ENCODE peak calls at places on chromosomes 12 and 14, in eight cellular contexts. N is HepG2, Q is sigmoid colon, U is neural progenitor cell, L is RWPE2, H is foreskin fibroblast, W is cardiac muscle cell, G is IMR-90. I is an unnamed sample.

GRCh38 chr12:108271951-108272729 is 67.0 kb downstream of the CMKLR1 start:
- DNase-seq in W (no peak), L (no peak), N (no peak), U (peak), H (no peak), G (no peak), Q (no peak), I (no peak)

GRCh38 chr12:122190842-122191668 is 8.1 kb downstream of the LRRC43 start:
- DNase-seq in H (peak), L (no peak), W (peak), Q (no peak), G (peak), U (peak), N (peak), I (peak)

GRCh38 chr14:25034803-25035681 is 14.9 kb downstream of the STXBP6 start:
- DNase-seq in Q (no peak), W (no peak), G (no peak), L (no peak), H (no peak), N (peak), U (no peak), I (no peak)

GRCh38 chr12:42186793-42187192 is 42.1 kb upstream of the GXYLT1 start:
- DNase-seq in N (no peak), U (no peak), W (no peak), G (no peak), L (no peak), H (no peak), Q (no peak), I (no peak)

GRCh38 chr14:104135121-104135903 is 3.1 kb upstream of the KIF26A start:
- DNase-seq in G (no peak), N (peak), U (peak), W (peak), L (peak), Q (no peak), H (peak), I (no peak)

GRCh38 chr14:89589400-89590128 is 172.5 kb upstream of the FOXN3 start:
- DNase-seq in W (no peak), Q (no peak), N (no peak), L (no peak), G (no peak), U (no peak), H (no peak), I (no peak)

GRCh38 chr12:76552343-76552938 is 7.1 kb downstream of the OSBPL8 start:
- DNase-seq in L (no peak), W (peak), Q (no peak), G (no peak), U (no peak), N (no peak), H (no peak), I (no peak)

GRCh38 chr12:111773801-111774551 is 7.2 kb downstream of the ALDH2 start:
- DNase-seq in Q (peak), G (peak), U (peak), N (peak), H (peak), L (no peak), W (no peak), I (peak)

GRCh38 chr12:51028126-51028810 is 2.1 kb upstream of the SLC11A2 start:
- DNase-seq in Q (no peak), N (peak), H (peak), U (peak), G (peak), L (no peak), W (peak), I (peak)

GRCh38 chr14:56482306-56482705 is 97.3 kb upstream of the TMEM260 start:
- DNase-seq in U (peak), H (peak), L (no peak), G (peak), W (peak), Q (no peak), N (no peak), I (no peak)

GRCh38 chr12:108629824-108630476 is 3.7 kb downstream of the SELPLG start:
- DNase-seq in H (peak), W (no peak), Q (no peak), U (no peak), G (peak), L (peak), N (peak), I (peak)

GRCh38 chr12:74646831-74647230 is 109.2 kb downstream of the ATXN7L3B start:
- DNase-seq in W (peak), L (no peak), H (no peak), U (no peak), Q (no peak), N (no peak), G (no peak), I (no peak)

GRCh38 chr14:102931580-102932285 is 9.3 kb downstream of the AMN start:
- DNase-seq in L (peak), Q (no peak), H (no peak), G (no peak), U (no peak), W (no peak), N (no peak), I (no peak)

GRCh38 chr14:102929349-102930137 is 7.1 kb downstream of the AMN start:
- DNase-seq in G (no peak), U (peak), H (no peak), N (no peak), L (no peak), W (no peak), Q (no peak), I (no peak)

GRCh38 chr14:102930138-102930752 is 7.8 kb downstream of the AMN start:
- DNase-seq in G (no peak), W (peak), U (peak), L (no peak), Q (no peak), N (no peak), H (peak), I (no peak)

GRCh38 chr14:102932484-102933248 is 10.2 kb downstream of the AMN start:
- DNase-seq in H (no peak), U (no peak), N (no peak), Q (no peak), W (no peak), L (peak), G (no peak), I (no peak)

GRCh38 chr14:102930753-102931579 is 8.5 kb downstream of the AMN start:
- DNase-seq in H (peak), N (no peak), Q (no peak), G (peak), U (peak), L (peak), W (no peak), I (no peak)
- H3K4me3 ChIP-seq in H (no peak), N (no peak), Q (no peak), G (no peak), U (peak), L (no peak), W (no peak), I (no peak)

GRCh38 chr14:75232597-75232996 is 46.0 kb upstream of the FOS start:
- DNase-seq in U (no peak), Q (no peak), L (no peak), G (no peak), W (no peak), H (no peak), N (no peak), I (no peak)
- TF ChIP-seq CTCF in U (no peak), Q (no peak), L (no peak), G (no peak), W (no peak), H (no peak), N (no peak), I (no peak)

GRCh38 chr12:53181935-53182334 is 1.2 kb upstream of the CSAD start:
- DNase-seq in G (no peak), U (no peak), W (no peak), L (no peak), N (no peak), H (no peak), Q (no peak), I (no peak)
- H3K4me3 ChIP-seq in G (peak), U (peak), W (peak), L (peak), N (no peak), H (peak), Q (peak), I (no peak)

GRCh38 chr14:75147423-75148071 is 20.7 kb upstream of the NEK9 start:
- DNase-seq in H (peak), G (peak), N (peak), U (peak), Q (peak), L (no peak), W (peak), I (peak)
- TF ChIP-seq CTCF in H (peak), G (peak), N (peak), U (peak), Q (no peak), L (no peak), W (peak), I (peak)

GRCh38 chr12:54363610-54364009 is 676 bp downstream of the GPR84 start:
- DNase-seq in L (no peak), N (no peak), H (no peak), W (no peak), G (no peak), Q (no peak), U (no peak), I (no peak)
- H3K4me3 ChIP-seq in L (no peak), N (no peak), H (no peak), W (no peak), G (no peak), Q (no peak), U (no peak), I (no peak)

I was measured in lung.